ENCODE peak calls at places on chromosome 1, in four cellular contexts. T is GM06990, P is AG10803, X is MM.1S. J is an unnamed sample.

GRCh38 chr1:208684192-208684591 is 440.0 kb upstream of the PLXNA2 start:
- DNase-seq in X (no peak), T (no peak), P (no peak), J (no peak)

GRCh38 chr1:52915211-52915854 is 6.2 kb downstream of the ECHDC2 start:
- DNase-seq in P (no peak), T (no peak), X (no peak), J (no peak)

GRCh38 chr1:161763522-161764098 is 2.5 kb upstream of the ATF6 start:
- DNase-seq in P (no peak), X (peak; percentile 73), T (no peak), J (peak; percentile 29)

GRCh38 chr1:58783090-58783992 is 506 bp downstream of the JUN start:
- DNase-seq in X (peak; percentile 70), T (no peak), P (peak; percentile 59), J (peak; percentile 45)

GRCh38 chr1:230828421-230828820 is 39.9 kb downstream of the C1orf198 start:
- DNase-seq in P (no peak), T (no peak), X (no peak), J (no peak)

GRCh38 chr1:171740356-171740863 is 1.5 kb downstream of the VAMP4 start:
- DNase-seq in X (no peak), T (no peak), P (peak; percentile 17), J (no peak)

GRCh38 chr1:214003233-214003632 is 15.5 kb downstream of the PROX1 start:
- DNase-seq in X (no peak), P (no peak), T (no peak), J (no peak)

GRCh38 chr1:26288311-26288941 is 8.5 kb downstream of the SH3BGRL3 start:
- DNase-seq in P (no peak), T (peak; percentile 63), X (no peak), J (peak; percentile 55)

GRCh38 chr1:246681822-246682221 is 42.4 kb upstream of the SCCPDH start:
- DNase-seq in P (no peak), T (no peak), X (no peak), J (no peak)

GRCh38 chr1:66924756-66925557 is at the start of the genes DNAI4 and MIER1:
- DNase-seq in X (peak; percentile 96), T (peak; percentile 98), P (peak; percentile 98), J (peak; percentile 97)
- TF ChIP-seq CTCF in X (no peak), T (no peak), P (peak; percentile 28), J (no peak)

DNA sequence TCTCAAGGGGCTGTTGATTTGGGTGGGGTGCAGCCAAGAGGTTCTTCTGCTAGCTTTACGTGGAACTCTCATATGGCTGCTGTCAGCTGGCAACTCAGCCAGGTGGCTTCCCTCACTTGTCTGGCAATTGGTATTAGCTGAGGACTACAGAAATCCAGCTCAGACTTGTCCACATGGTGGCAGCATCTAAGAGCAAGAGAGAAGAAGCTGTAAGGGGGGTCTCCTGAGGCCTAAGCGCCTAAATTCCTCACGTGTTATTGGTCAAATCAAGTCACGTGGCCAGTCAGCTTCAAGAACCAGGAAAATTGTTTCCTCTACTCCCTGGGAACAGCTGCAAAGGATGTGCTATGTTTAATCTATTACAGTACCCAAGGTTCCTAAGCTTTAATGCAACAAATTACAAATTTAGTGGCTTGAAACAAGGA is 4.2 kb upstream of the DYRK3 start:
- DNase-seq in X (peak; percentile 80), T (peak; percentile 41), P (peak; percentile 85), J (peak; percentile 74)
- TF ChIP-seq CTCF in X (peak; percentile 78), T (peak; percentile 62), P (peak; percentile 60), J (no peak)

GRCh38 chr1:196372896-196373536 is 235.2 kb downstream of the KCNT2 start:
- DNase-seq in P (peak; percentile 42), T (no peak), X (peak; percentile 57), J (peak; percentile 12)
- TF ChIP-seq CTCF in P (peak; percentile 64), T (peak; percentile 46), X (peak; percentile 61), J (peak; percentile 6)

GRCh38 chr1:12407962-12408288 is 178.1 kb downstream of the VPS13D start:
- DNase-seq in X (no peak), T (no peak), P (no peak), J (no peak)

GRCh38 chr1:12407050-12407961 is 177.5 kb downstream of the VPS13D start:
- DNase-seq in P (peak; percentile 80), T (no peak), X (no peak), J (peak; percentile 18)

GRCh38 chr1:12404918-12405317 is 175.1 kb downstream of the VPS13D start:
- DNase-seq in P (no peak), X (no peak), T (no peak), J (no peak)

GRCh38 chr1:12406218-12407021 is 176.6 kb downstream of the VPS13D start:
- DNase-seq in P (peak; percentile 88), X (no peak), T (no peak), J (no peak)

GRCh38 chr1:12405325-12406217 is 175.7 kb downstream of the VPS13D start:
- DNase-seq in P (peak; percentile 74), T (no peak), X (no peak), J (no peak)
- TF ChIP-seq CTCF in P (peak; percentile 39), T (no peak), X (no peak), J (no peak)

DNA sequence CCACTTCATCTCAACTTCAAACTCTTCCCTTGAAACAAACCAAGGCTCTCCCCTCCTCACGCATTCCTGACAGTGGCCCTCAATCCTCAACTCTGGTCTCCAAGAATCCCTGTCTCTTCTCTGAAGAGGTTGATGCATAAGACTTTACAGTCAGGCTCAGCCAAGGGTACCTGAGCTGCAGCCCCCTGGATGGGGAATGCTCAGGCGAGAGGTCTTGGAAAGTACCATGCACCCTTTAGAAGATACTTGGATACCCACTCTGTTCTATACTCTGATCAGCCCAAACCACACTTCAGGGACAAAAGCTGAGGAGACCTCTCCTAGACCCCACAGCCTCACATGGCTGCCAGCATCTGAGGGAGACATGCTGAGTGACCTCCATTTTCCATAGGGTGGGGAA is 536 bp upstream of the PGLYRP3 start:
- DNase-seq in X (no peak), T (no peak), P (no peak), J (no peak)
- TF ChIP-seq CTCF in X (no peak), T (no peak), P (no peak), J (no peak)

GRCh38 chr1:34711936-34712688 is 42.7 kb upstream of the GJB5 start:
- DNase-seq in T (no peak), X (no peak), P (no peak), J (no peak)
- TF ChIP-seq CTCF in T (no peak), X (no peak), P (no peak), J (no peak)